ENCODE peak calls at places on chromosomes 6 and 20, in nine cellular contexts. P, N, J, T, X, I, S, D and O are unnamed samples.

GRCh38 chr6:13396241-13396792 is 68.0 kb upstream of the TBC1D7 start:
- DNase-seq in D (no peak), N (no peak), I (no peak), T (no peak), J (no peak), P (no peak), X (no peak), S (no peak), O (no peak)

GRCh38 chr20:36173451-36173933 is 19.0 kb downstream of the EPB41L1 start:
- DNase-seq in I (no peak), T (no peak), N (no peak), X (no peak), P (no peak), S (no peak), J (no peak), D (peak), O (no peak)

GRCh38 chr6:33950891-33951889 is 147.4 kb upstream of the MLN start:
- DNase-seq in N (no peak), J (no peak), X (no peak), T (no peak), D (no peak), I (no peak), P (no peak), S (no peak), O (no peak)

GRCh38 chr20:33992145-33992922 is 1.4 kb upstream of the RALY start:
- DNase-seq in S (peak), J (no peak), X (no peak), P (no peak), I (no peak), D (no peak), N (no peak), T (no peak), O (no peak)

GRCh38 chr6:113630738-113631535 is 226.2 kb upstream of the MARCKS start:
- DNase-seq in J (peak), D (no peak), X (no peak), T (no peak), N (no peak), P (no peak), S (no peak), I (peak), O (peak)

GRCh38 chr6:130776287-130776925 is 50.8 kb upstream of the SMLR1 start:
- DNase-seq in X (no peak), S (no peak), D (no peak), N (no peak), P (no peak), J (no peak), T (no peak), I (no peak), O (no peak)

GRCh38 chr20:39986231-39986904 is 702.7 kb downstream of the MAFB start:
- DNase-seq in D (no peak), X (no peak), T (no peak), S (peak), N (peak), P (peak), I (peak), J (peak), O (peak)

GRCh38 chr20:55253765-55254164 is 751.6 kb downstream of the CBLN4 start:
- DNase-seq in N (no peak), I (no peak), S (no peak), X (no peak), J (no peak), T (no peak), P (no peak), D (no peak), O (no peak)

GRCh38 chr6:15160812-15161211 is 85.1 kb upstream of the JARID2 start:
- DNase-seq in N (no peak), P (no peak), S (no peak), J (no peak), T (no peak), X (no peak), I (no peak), D (no peak), O (no peak)

GRCh38 chr20:41664584-41664983 is 46.4 kb upstream of the CHD6 start:
- DNase-seq in S (no peak), J (no peak), X (no peak), I (no peak), T (no peak), P (no peak), N (no peak), D (peak), O (no peak)

GRCh38 chr6:33446356-33446755 is 8.0 kb upstream of the ZBTB9 start:
- DNase-seq in S (no peak), J (no peak), X (no peak), D (no peak), P (no peak), T (no peak), I (no peak), N (no peak), O (no peak)

GRCh38 chr6:54680531-54680930 is 166.0 kb upstream of the FAM83B start:
- DNase-seq in N (no peak), T (no peak), X (no peak), I (no peak), J (no peak), P (no peak), D (no peak), S (no peak), O (no peak)

GRCh38 chr6:134636221-134636830 is 313.6 kb downstream of the ALDH8A1 start:
- DNase-seq in N (peak), X (no peak), J (no peak), S (no peak), P (no peak), D (no peak), I (no peak), T (no peak), O (no peak)